ENCODE peak calls at places on chromosomes 12 and 14, in eight cellular contexts. P is AG04450; Q is stimulated activated naive CD8-positive, alpha-beta T cell treated with anti-CD3 and anti-CD28 coated beads, Interleukin-15, amount 100 ng/mL, for 72 hours; E is AML-193; C is GM10248; O is naive thymus-derived CD8-positive, alpha-beta T cell; H is progenitor cell of endocrine pancreas; Y is activated T-helper 1 cell treated with anti-CD3 and anti-CD28 coated beads, Interleukin-12 subunit alpha, Interleukin-12 subunit beta, Interleukin-2, Interleukin-4 antibody, amounts not matched to agents 30 ng/mL and 10 ng/mL and 1 ng/mL, durations not matched to agents 14 hours and 24 hours and 36 hours. S is an unnamed sample.

GRCh38 chr12:34396006-34396860 is 373.9 kb downstream of the ALG10 start:
- DNase-seq in P (no peak), Q (peak; percentile 1), E (no peak), C (peak; percentile 2), O (peak; percentile 11), H (peak; percentile 9), Y (no peak), S (peak; percentile 4)

GRCh38 chr12:30573145-30573544 is 122.5 kb downstream of the IPO8 start:
- DNase-seq in P (no peak), Q (no peak), E (no peak), C (no peak), O (no peak), H (no peak), Y (no peak), S (no peak)

GRCh38 chr12:1591029-1591428 is 3.4 kb downstream of the FBXL14 start:
- DNase-seq in P (no peak), Q (peak; percentile 23), E (no peak), C (no peak), O (peak; percentile 29), H (no peak), Y (no peak), S (no peak)

GRCh38 chr12:43805149-43805856 is 814 bp downstream of the TWF1 start:
- DNase-seq in P (no peak), Q (no peak), E (peak; percentile 15), C (peak; percentile 19), O (no peak), H (no peak), Y (no peak), S (no peak)

GRCh38 chr14:54709444-54709843 is 142.5 kb downstream of the SAMD4A start:
- DNase-seq in P (no peak), Q (peak; percentile 41), E (no peak), C (peak; percentile 53), O (no peak), H (no peak), Y (no peak), S (no peak)

GRCh38 chr14:75877292-75877691 is 104.5 kb downstream of the TGFB3 start:
- DNase-seq in P (peak; percentile 72), Q (no peak), E (no peak), C (no peak), O (no peak), H (no peak), Y (no peak), S (no peak)

GRCh38 chr12:103833891-103834290 is 7.1 kb downstream of the NT5DC3 start:
- DNase-seq in P (no peak), Q (no peak), E (peak; percentile 20), C (no peak), O (no peak), H (no peak), Y (no peak), S (no peak)

GRCh38 chr14:49545071-49545470 is 41.1 kb downstream of the RPS29 start:
- DNase-seq in P (no peak), Q (no peak), E (no peak), C (no peak), O (no peak), H (no peak), Y (no peak), S (no peak)

GRCh38 chr12:90630006-90630405 is 325.0 kb downstream of the CCER1 start:
- DNase-seq in P (no peak), Q (no peak), E (no peak), C (no peak), O (no peak), H (no peak), Y (no peak), S (no peak)

GRCh38 chr14:21107360-21107781 is 6.5 kb downstream of the TMEM253 start:
- DNase-seq in P (no peak), Q (no peak), E (no peak), C (no peak), O (no peak), H (no peak), Y (no peak), S (no peak)

GRCh38 chr14:52013984-52014600 is 24.7 kb downstream of the RTRAF start:
- DNase-seq in P (no peak), Q (no peak), E (peak; percentile 14), C (no peak), O (no peak), H (peak; percentile 17), Y (no peak), S (no peak)

GRCh38 chr12:76031081-76031413 is 529 bp downstream of the PHLDA1 start:
- DNase-seq in P (no peak), Q (no peak), E (no peak), C (no peak), O (no peak), H (no peak), Y (no peak), S (no peak)

GRCh38 chr14:77660754-77661153 is 44.3 kb upstream of the SPTLC2 start:
- DNase-seq in P (no peak), Q (no peak), E (no peak), C (no peak), O (no peak), H (no peak), Y (no peak), S (no peak)

GRCh38 chr12:113439606-113440030 is 17.4 kb downstream of the SDSL start:
- DNase-seq in P (no peak), Q (no peak), E (no peak), C (peak; percentile 53), O (no peak), H (peak; percentile 62), Y (no peak), S (peak; percentile 69)

GRCh38 chr12:67742461-67742860 is 93.9 kb downstream of the DYRK2 start:
- DNase-seq in P (no peak), Q (no peak), E (no peak), C (no peak), O (no peak), H (no peak), Y (no peak), S (no peak)

GRCh38 chr12:27845187-27845586 is 65.2 kb upstream of the MANSC4 start:
- DNase-seq in P (no peak), Q (no peak), E (no peak), C (no peak), O (no peak), H (no peak), Y (no peak), S (no peak)

GRCh38 chr12:94074970-94075695 is 73.2 kb upstream of the PLXNC1 start:
- DNase-seq in P (peak; percentile 71), Q (no peak), E (peak; percentile 34), C (peak; percentile 26), O (no peak), H (no peak), Y (no peak), S (no peak)

GRCh38 chr12:104793280-104793679 is 164.8 kb downstream of the SLC41A2 start:
- DNase-seq in P (no peak), Q (no peak), E (no peak), C (no peak), O (no peak), H (no peak), Y (no peak), S (no peak)

GRCh38 chr14:78491015-78491414 is 320.8 kb downstream of the NRXN3 start:
- DNase-seq in P (no peak), Q (no peak), E (no peak), C (no peak), O (no peak), H (no peak), Y (no peak), S (no peak)

GRCh38 chr14:32933623-32933942 is 5.1 kb upstream of the NPAS3 start:
- DNase-seq in P (no peak), Q (no peak), E (no peak), C (no peak), O (no peak), H (no peak), Y (no peak), S (no peak)

GRCh38 chr12:124914392-124915248 is at the start of gene UBC:
- DNase-seq in P (peak; percentile 91), Q (peak; percentile 91), E (no peak), C (peak; percentile 83), O (peak; percentile 91), H (peak; percentile 85), Y (peak; percentile 86), S (peak; percentile 93)

GRCh38 chr12:93725531-93725930 is 48.4 kb downstream of the CRADD start:
- DNase-seq in P (no peak), Q (no peak), E (no peak), C (no peak), O (no peak), H (no peak), Y (no peak), S (no peak)

GRCh38 chr12:2052861-2053674 is at the start of gene CACNA1C:
- DNase-seq in P (no peak), Q (peak; percentile 39), E (peak; percentile 2), C (peak; percentile 35), O (peak; percentile 39), H (peak; percentile 60), Y (peak; percentile 34), S (peak; percentile 58)

GRCh38 chr14:100065161-100065871 is at the start of gene EVL:
- DNase-seq in P (no peak), Q (peak; percentile 85), E (peak; percentile 49), C (peak; percentile 68), O (peak; percentile 79), H (no peak), Y (peak; percentile 71), S (no peak)

GRCh38 chr12:87848248-87848868 is 180.8 kb downstream of the C12orf50 start:
- DNase-seq in P (peak; percentile 58), Q (no peak), E (peak; percentile 61), C (peak; percentile 30), O (no peak), H (no peak), Y (no peak), S (no peak)

GRCh38 chr12:128382946-128383739 is 116.2 kb downstream of the TMEM132C start:
- DNase-seq in P (no peak), Q (no peak), E (no peak), C (no peak), O (no peak), H (no peak), Y (no peak), S (no peak)

GRCh38 chr12:124774462-124775167 is 89.0 kb downstream of the SCARB1 start:
- DNase-seq in P (no peak), Q (peak; percentile 94), E (peak; percentile 58), C (peak; percentile 74), O (no peak), H (no peak), Y (peak; percentile 75), S (no peak)

GRCh38 chr12:3241621-3242020 is 164.4 kb downstream of the TSPAN9 start:
- DNase-seq in P (no peak), Q (no peak), E (no peak), C (no peak), O (no peak), H (no peak), Y (no peak), S (no peak)

GRCh38 chr12:116050266-116050665 is 227.2 kb downstream of the MED13L start:
- DNase-seq in P (no peak), Q (no peak), E (no peak), C (no peak), O (no peak), H (no peak), Y (no peak), S (no peak)